ENCODE peak calls at places on chromosomes 5 and 9, in six cellular contexts. O, H, Y, K, Z and S are unnamed samples.

GRCh38 chr5:169272731-169273401 is 28.1 kb downstream of the SLIT3 start:
- DNase-seq in Y (no peak), K (no peak), O (no peak), Z (no peak), H (no peak), S (no peak)

GRCh38 chr9:85347541-85347940 is 394.2 kb downstream of the AGTPBP1 start:
- DNase-seq in K (no peak), O (no peak), Y (no peak), Z (no peak), H (no peak), S (no peak)

GRCh38 chr5:40429258-40430111 is 250.2 kb upstream of the PTGER4 start:
- DNase-seq in Z (no peak), O (no peak), K (no peak), H (no peak), Y (no peak), S (no peak)

GRCh38 chr5:143635146-143635752 is 176.7 kb upstream of the HMHB1 start:
- DNase-seq in Y (no peak), K (peak; percentile 75), O (no peak), Z (no peak), H (no peak), S (no peak)

GRCh38 chr5:83244516-83244915 is 167.2 kb downstream of the XRCC4 start:
- DNase-seq in Z (no peak), H (no peak), K (no peak), Y (no peak), O (no peak), S (no peak)

GRCh38 chr5:179393078-179393477 is 47.8 kb upstream of the ADAMTS2 start:
- DNase-seq in Z (no peak), O (peak; percentile 65), K (no peak), Y (no peak), H (no peak), S (no peak)

GRCh38 chr5:91794455-91794854 is 411.3 kb upstream of the ARRDC3 start:
- DNase-seq in Y (no peak), Z (no peak), H (no peak), O (no peak), K (no peak), S (no peak)

GRCh38 chr5:127941646-127942045 is 141.9 kb upstream of the SLC12A2 start:
- DNase-seq in Y (no peak), H (no peak), Z (no peak), O (no peak), K (no peak), S (no peak)

GRCh38 chr5:179858241-179858585 is 404 bp downstream of the MRNIP start:
- DNase-seq in K (peak; percentile 17), Y (peak; percentile 53), Z (peak; percentile 7), O (no peak), H (peak; percentile 59), S (peak; percentile 64)

GRCh38 chr5:86554638-86555037 is 63.1 kb upstream of the COX7C start:
- DNase-seq in Y (no peak), H (no peak), K (no peak), Z (no peak), O (no peak), S (no peak)

GRCh38 chr5:134536876-134537275 is 11.4 kb downstream of the JADE2 start:
- DNase-seq in Z (no peak), O (no peak), Y (no peak), H (no peak), K (no peak), S (no peak)

GRCh38 chr5:180155331-180155881 is 53.6 kb downstream of the RASGEF1C start:
- DNase-seq in Y (no peak), H (peak; percentile 33), K (no peak), Z (no peak), O (no peak), S (no peak)

GRCh38 chr9:135073081-135073740 is 14.3 kb upstream of the OLFM1 start:
- DNase-seq in O (no peak), K (no peak), H (no peak), Y (no peak), Z (no peak), S (no peak)

GRCh38 chr9:135069556-135070197 is 17.8 kb upstream of the OLFM1 start:
- DNase-seq in Y (no peak), K (no peak), H (no peak), Z (no peak), O (no peak), S (no peak)

GRCh38 chr9:135070964-135071735 is 16.3 kb upstream of the OLFM1 start:
- DNase-seq in H (no peak), K (no peak), Z (no peak), O (no peak), Y (no peak), S (no peak)

GRCh38 chr9:135068776-135069415 is 18.6 kb upstream of the OLFM1 start:
- DNase-seq in K (no peak), Z (no peak), O (no peak), H (no peak), Y (no peak), S (no peak)

GRCh38 chr9:135070198-135070951 is 17.1 kb upstream of the OLFM1 start:
- DNase-seq in K (no peak), H (no peak), Y (no peak), O (no peak), Z (no peak), S (no peak)
- TF ChIP-seq JUND in K (no peak), H (no peak), Y (no peak), O (no peak), Z (no peak), S (no peak)

GRCh38 chr5:2660305-2660704 is 91.2 kb downstream of the IRX2 start:
- DNase-seq in H (no peak), Z (no peak), K (no peak), Y (no peak), O (no peak), S (no peak)
- TF ChIP-seq JUND in H (no peak), Z (no peak), K (no peak), Y (no peak), O (no peak), S (no peak)

DNA sequence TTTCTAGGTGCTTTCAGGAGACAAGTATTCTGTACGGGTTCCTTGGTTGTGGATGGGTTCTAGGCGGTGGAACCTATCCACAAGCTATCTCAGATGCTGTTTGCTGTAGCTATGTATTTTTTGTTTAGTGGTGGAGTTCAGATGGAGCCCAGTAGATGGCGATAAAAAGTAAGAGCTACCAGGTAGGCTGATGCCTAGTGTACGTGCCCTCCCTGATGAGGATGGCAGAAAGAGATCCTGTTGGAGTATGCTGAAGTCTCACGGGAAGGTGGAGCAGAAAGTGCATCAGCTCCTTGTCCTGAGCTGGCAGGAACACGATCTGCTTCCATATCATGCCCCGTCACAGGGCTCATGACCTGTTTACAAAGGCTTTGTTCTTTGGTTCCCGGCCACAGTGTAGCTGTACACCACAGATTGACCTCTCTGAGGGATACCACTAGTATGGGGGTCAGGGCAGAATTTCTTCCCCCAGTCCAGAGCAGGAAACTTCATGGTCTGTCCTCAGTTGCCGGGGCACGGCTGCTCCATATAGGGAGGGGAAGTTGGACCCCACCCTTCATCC is 12.6 kb upstream of the UGT3A2 start:
- DNase-seq in O (peak; percentile 61), Y (peak; percentile 65), Z (peak; percentile 11), H (peak; percentile 62), K (peak; percentile 55), S (peak; percentile 77)
- TF ChIP-seq JUND in O (no peak), Y (no peak), Z (no peak), H (no peak), K (no peak), S (no peak)

GRCh38 chr9:34809504-34810186 is 99.7 kb upstream of the CCL21 start:
- DNase-seq in H (peak; percentile 83), K (no peak), Z (no peak), O (no peak), Y (peak; percentile 17), S (no peak)
- TF ChIP-seq JUND in H (no peak), K (no peak), Z (no peak), O (no peak), Y (no peak), S (no peak)

DNA sequence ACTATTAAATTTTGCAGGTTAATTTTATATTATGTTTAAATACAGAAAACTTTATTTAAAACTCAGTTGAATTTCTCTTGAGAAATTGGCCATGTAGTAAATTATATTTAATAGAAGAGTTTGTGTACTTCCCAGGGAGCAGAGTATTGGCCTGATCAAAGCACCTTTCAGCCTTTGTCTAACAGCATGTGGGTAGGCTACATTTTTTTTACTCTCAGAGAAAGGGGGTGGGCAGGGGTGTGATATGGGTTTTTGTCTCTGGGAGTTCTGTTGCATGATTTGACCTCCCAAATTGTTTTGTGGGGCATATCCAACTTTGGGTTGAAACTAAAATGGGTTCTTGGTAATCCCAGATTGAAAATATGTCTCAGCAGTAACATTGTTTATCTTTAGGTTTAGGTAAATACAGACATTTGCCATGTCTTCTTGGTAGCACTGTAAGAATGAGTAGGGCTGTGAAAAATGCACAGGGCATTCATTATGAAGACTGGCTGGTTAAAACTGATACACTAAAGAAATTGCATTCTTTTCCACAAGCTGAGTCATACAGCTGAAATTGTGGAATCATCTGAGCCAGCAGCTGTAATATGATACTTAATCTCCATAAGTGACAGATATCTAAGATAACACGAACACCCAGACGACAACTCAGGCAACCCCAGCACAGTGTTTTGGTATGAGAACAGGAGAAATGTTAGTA is 75.4 kb upstream of the CDKN2B start:
- DNase-seq in Y (no peak), Z (no peak), H (no peak), O (peak; percentile 74), K (peak; percentile 7), S (no peak)
- TF ChIP-seq JUND in Y (no peak), Z (no peak), H (no peak), O (peak; percentile 81), K (no peak), S (no peak)

GRCh38 chr5:38420246-38420645 is 136.2 kb downstream of the LIFR start:
- DNase-seq in O (no peak), Y (no peak), K (no peak), Z (no peak), H (no peak), S (no peak)
- TF ChIP-seq JUND in O (no peak), Y (no peak), K (no peak), Z (no peak), H (no peak), S (no peak)